ENCODE peak calls at places on chromosomes 3 and 15, in four cellular contexts. O is HCT116, A is K562, S is HepG2. N is an unnamed sample.

GRCh38 chr3:139320551-139321309 is 23.1 kb upstream of the MRPS22 start:
- DNase-seq in A (no peak), O (no peak), S (no peak), N (no peak)

GRCh38 chr3:196518999-196519737 is 4.0 kb upstream of the SMCO1 start:
- DNase-seq in S (peak), A (peak), O (peak), N (no peak)

GRCh38 chr15:80418892-80419537 is 14.8 kb downstream of the ARNT2 start:
- DNase-seq in O (peak), S (peak), A (peak), N (no peak)

GRCh38 chr3:143199998-143200909 is 80.7 kb downstream of the CHST2 start:
- DNase-seq in O (no peak), A (no peak), S (no peak), N (no peak)

GRCh38 chr3:197520311-197521276 is 35.2 kb downstream of the BDH1 start:
- DNase-seq in A (peak), O (no peak), S (peak), N (no peak)

GRCh38 chr3:41277790-41278465 is 78.6 kb downstream of the CTNNB1 start:
- DNase-seq in S (peak), A (no peak), O (no peak), N (no peak)

GRCh38 chr15:75452968-75453702 is 1.6 kb upstream of the SIN3A start:
- DNase-seq in S (peak), A (no peak), O (peak), N (no peak)

GRCh38 chr3:42210731-42211130 is 55.3 kb downstream of the CCK start:
- DNase-seq in O (no peak), S (peak), A (no peak), N (no peak)

GRCh38 chr3:28901029-28901428 is 379.8 kb upstream of the RBMS3 start:
- DNase-seq in S (no peak), O (no peak), A (no peak), N (no peak)

GRCh38 chr3:127168271-127168670 is 24.7 kb upstream of the PRR23E start:
- DNase-seq in O (no peak), S (no peak), A (no peak), N (no peak)

GRCh38 chr15:33027636-33028035 is 166.9 kb downstream of the FMN1 start:
- DNase-seq in S (no peak), A (no peak), O (no peak), N (no peak)

GRCh38 chr3:155149494-155149893 is 69.4 kb downstream of the MME start:
- DNase-seq in A (no peak), S (no peak), O (no peak), N (no peak)

GRCh38 chr3:154161806-154162205 is 40.6 kb downstream of the ARHGEF26 start:
- DNase-seq in S (no peak), A (no peak), O (no peak), N (no peak)

GRCh38 chr15:68347392-68347791 is 69.8 kb downstream of the FEM1B start:
- DNase-seq in A (no peak), S (no peak), O (no peak), N (no peak)

GRCh38 chr3:19947549-19948071 is 713 bp downstream of the RAB5A start:
- DNase-seq in A (peak), S (peak), O (peak), N (no peak)

GRCh38 chr15:63483521-63484371 is 20.6 kb upstream of the USP3 start:
- DNase-seq in O (no peak), S (no peak), A (no peak), N (no peak)

GRCh38 chr3:149377408-149378111 is at the start of gene TM4SF1:
- DNase-seq in A (no peak), O (no peak), S (peak), N (peak)

GRCh38 chr15:60397772-60398445 is at the start of gene ANXA2:
- DNase-seq in S (no peak), O (peak), A (peak), N (no peak)
- H3K4me3 ChIP-seq in S (no peak), O (peak), A (peak), N (peak)

GRCh38 chr3:141894524-141895176 is 18.2 kb downstream of the ATP1B3 start:
- DNase-seq in S (peak), A (no peak), O (peak), N (no peak)
- TF ChIP-seq TCF7L2 in S (no peak), A (no peak), O (no peak), N (no peak)

DNA sequence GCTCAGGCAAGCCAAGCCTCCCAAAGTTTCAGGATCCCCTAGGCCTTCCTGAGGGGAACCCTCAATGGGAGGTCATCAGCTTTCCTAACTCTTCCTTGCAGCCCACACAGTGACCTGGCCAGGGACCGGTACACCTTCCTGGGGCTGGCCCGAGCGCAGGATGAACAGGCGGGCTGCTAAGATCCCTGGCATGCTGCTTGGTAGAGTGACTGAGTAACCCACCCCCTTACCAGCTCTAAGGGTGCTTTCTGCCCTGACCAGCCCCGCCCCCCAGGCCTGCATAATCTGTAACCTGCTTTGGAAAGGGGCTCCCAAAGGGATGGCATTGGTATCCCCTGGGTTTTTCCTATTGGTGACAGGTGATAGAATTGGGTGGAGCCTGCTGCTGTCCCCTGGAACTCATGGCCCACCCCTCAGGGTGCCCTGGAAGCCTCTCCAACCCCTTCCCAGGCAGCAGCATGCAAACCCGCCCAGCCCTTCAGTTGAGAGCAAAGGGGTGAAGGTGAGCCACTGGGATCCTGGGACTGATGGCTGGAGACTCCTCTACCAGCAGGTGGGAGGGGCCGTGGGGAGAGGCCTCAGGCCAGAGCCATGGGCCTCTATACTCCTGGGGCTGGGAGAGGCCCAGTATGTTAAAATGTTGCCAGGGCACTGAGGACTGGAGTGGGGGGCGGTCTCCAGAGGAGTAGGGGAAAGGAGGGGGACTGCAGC is 11.0 kb upstream of the KIF7 start:
- DNase-seq in A (no peak), S (no peak), O (no peak), N (no peak)
- H3K4me3 ChIP-seq in A (no peak), S (peak), O (no peak), N (peak)

GRCh38 chr3:124772081-124772831 is 42.0 kb downstream of the UMPS start:
- DNase-seq in S (no peak), A (peak), O (no peak), N (no peak)
- TF ChIP-seq TCF7L2 in S (no peak), A (no peak), O (no peak), N (no peak)

GRCh38 chr3:173465898-173466678 is 68.5 kb downstream of the NLGN1 start:
- DNase-seq in S (no peak), A (no peak), O (no peak), N (no peak)
- H3K4me3 ChIP-seq in S (no peak), A (no peak), O (no peak), N (no peak)

GRCh38 chr3:118740722-118741290 is 293.8 kb downstream of the IGSF11 start:
- DNase-seq in O (no peak), S (no peak), A (no peak), N (no peak)
- TF ChIP-seq TCF7L2 in O (no peak), S (no peak), A (no peak), N (no peak)

GRCh38 chr3:194521514-194522260 is 34.9 kb upstream of the ATP13A3 start:
- DNase-seq in O (no peak), S (no peak), A (no peak), N (no peak)
- H3K4me3 ChIP-seq in O (no peak), S (no peak), A (no peak), N (no peak)

DNA sequence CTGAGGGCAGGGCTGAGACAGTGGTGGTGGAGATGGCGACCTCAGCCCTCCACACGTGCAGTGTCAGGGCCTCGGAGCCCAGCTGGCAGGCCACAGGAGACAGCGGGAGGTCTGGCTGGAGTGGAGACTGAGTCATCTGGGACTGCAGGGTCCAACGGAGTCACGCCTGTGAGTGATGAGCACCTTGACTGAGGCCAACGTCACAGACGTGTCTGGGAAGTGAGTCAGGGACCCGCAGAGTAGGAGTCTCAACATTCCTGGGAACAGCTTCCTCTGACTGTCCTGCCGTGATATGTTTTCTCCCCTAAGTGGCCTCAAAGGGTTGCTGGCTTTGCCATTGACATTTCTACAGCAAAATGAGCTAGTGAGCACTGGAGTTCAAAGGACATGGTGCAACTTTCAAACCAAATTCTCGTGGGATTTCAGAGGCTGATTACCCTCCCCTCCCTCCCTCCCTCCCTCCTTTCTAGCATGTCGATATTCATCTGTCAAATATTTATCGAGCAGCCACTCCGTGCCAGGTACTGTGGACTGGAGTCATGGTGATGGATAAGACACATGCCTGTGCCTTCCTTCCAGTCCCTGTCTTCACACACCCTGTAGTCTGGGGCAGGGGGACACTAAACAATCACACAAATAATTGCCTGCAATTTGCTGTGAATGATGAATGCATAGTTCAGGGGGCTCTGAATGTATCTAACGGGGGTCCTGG is 53.3 kb upstream of the AMOTL2 start:
- DNase-seq in A (no peak), S (peak), O (peak), N (peak)
- TF ChIP-seq TCF7L2 in A (no peak), S (no peak), O (no peak), N (no peak)

GRCh38 chr3:184317201-184317600 is 2.8 kb downstream of the EIF4G1 start:
- DNase-seq in S (no peak), A (no peak), O (no peak), N (no peak)
- H3K4me3 ChIP-seq in S (peak), A (peak), O (no peak), N (peak)

DNA sequence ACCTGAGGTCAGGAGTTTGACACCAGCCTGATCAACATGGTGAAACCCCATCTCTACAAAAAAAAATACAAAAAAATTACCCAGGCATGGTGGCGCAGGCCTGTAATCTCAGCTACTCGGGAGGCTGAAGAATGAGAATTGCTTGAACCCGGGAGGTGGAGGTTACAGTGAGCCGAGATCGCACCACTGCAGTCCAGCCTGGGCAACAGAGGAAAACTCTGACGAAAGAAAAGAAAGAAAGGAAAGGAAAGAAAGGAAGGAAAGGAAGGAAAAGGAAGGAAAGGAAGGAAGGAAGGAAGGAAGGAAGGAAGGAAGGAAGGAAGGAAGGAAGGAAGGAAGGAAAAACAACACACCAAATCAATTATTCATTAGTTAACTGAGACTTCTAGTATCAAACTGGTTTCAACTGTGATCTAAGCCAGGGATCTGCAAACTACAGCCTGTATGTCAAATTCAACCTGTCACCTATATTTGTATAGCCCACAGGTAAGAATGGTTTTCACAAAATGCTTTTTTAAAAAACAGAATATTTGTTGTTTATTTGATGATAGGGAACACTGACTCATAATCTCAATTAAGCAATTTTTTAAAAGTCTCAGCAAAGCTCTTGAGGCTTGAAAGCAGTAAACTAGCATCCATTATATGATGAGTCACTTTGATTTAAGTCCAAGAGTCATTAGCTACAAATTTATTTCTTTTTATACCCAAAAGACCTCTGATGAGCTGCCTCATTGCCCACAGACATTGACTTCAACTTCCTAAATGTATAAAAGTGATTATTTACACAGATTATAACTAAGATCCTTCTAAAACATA is 127.6 kb downstream of the TBL1XR1 start:
- DNase-seq in S (no peak), A (no peak), O (no peak), N (no peak)
- TF ChIP-seq TCF7L2 in S (no peak), A (no peak), O (no peak), N (no peak)